ENCODE peak calls at places on chromosomes 13 and 19, in five cellular contexts. P is fibroblast of lung, G is PC-3, V is mammary epithelial cell, B is GM23248. H is an unnamed sample.

GRCh38 chr19:12527034-12527836 is 24.0 kb downstream of the ZNF564 start:
- DNase-seq in V (peak), P (peak), G (peak), B (peak), H (peak)

GRCh38 chr19:5143471-5144411 is 174.8 kb downstream of the KDM4B start:
- DNase-seq in V (no peak), G (no peak), P (no peak), B (no peak), H (no peak)

GRCh38 chr19:38730731-38731589 is 13.3 kb downstream of the CAPN12 start:
- DNase-seq in P (no peak), B (no peak), V (no peak), G (no peak), H (no peak)

GRCh38 chr13:102191951-102192461 is 209.8 kb downstream of the FGF14 start:
- DNase-seq in V (peak), B (peak), G (peak), P (peak), H (peak)

GRCh38 chr13:61136101-61136500 is 279.5 kb downstream of the PCDH20 start:
- DNase-seq in P (peak), B (no peak), G (no peak), V (no peak), H (no peak)

GRCh38 chr19:32202244-32202643 is 143.2 kb upstream of the ZNF507 start:
- DNase-seq in B (no peak), V (no peak), P (no peak), G (no peak), H (no peak)

GRCh38 chr19:5147971-5148793 is 179.3 kb downstream of the KDM4B start:
- DNase-seq in B (peak), G (no peak), P (no peak), V (no peak), H (no peak)

GRCh38 chr19:47021536-47022139 is 2.0 kb downstream of the NPAS1 start:
- DNase-seq in G (no peak), V (no peak), B (peak), P (no peak), H (no peak)

GRCh38 chr13:98098511-98098910 is 44.4 kb upstream of the FARP1 start:
- DNase-seq in P (peak), G (no peak), B (peak), V (no peak), H (peak)

GRCh38 chr19:4360641-4361151 is 17.3 kb downstream of the MPND start:
- DNase-seq in P (peak), G (no peak), V (no peak), B (no peak), H (no peak)

GRCh38 chr13:44313674-44314073 is 60.0 kb upstream of the SERP2 start:
- DNase-seq in B (peak), P (peak), V (peak), G (peak), H (peak)

GRCh38 chr13:40626566-40626965 is 39.9 kb downstream of the FOXO1 start:
- DNase-seq in V (no peak), P (no peak), B (no peak), G (no peak), H (no peak)

GRCh38 chr13:90461398-90461797 is 886.1 kb upstream of the MIR17HG start:
- DNase-seq in P (no peak), B (no peak), V (no peak), G (no peak), H (no peak)

GRCh38 chr19:50520822-50521465 is 7.2 kb upstream of the ASPDH start:
- DNase-seq in P (no peak), V (no peak), B (no peak), G (no peak), H (no peak)

GRCh38 chr19:39533791-39534190 is 1.1 kb upstream of the EID2B start:
- DNase-seq in B (no peak), G (no peak), P (no peak), V (no peak), H (no peak)

DNA sequence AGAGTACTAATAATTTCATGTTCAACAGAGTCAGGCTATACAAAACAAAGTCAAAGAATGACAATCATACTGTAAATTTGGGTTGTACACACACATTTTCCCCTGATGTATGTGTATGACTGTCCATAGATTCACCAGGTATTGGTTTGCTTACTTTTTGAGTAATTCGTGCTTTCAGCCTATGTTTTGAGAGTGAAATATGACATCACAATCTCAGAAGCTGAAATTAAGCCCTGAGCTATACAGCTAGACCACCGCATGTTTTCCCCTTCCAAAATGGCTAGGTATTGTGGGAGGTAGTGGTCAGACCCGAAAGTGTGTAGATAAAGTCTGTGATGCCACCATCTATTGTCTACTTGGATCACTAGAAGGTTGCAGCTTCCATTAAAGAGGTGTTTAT is 102.8 kb downstream of the KATNAL1 start:
- DNase-seq in P (no peak), G (no peak), B (no peak), V (no peak), H (no peak)
- H2AFZ ChIP-seq in P (no peak), G (no peak), B (no peak), V (no peak), H (no peak)

DNA sequence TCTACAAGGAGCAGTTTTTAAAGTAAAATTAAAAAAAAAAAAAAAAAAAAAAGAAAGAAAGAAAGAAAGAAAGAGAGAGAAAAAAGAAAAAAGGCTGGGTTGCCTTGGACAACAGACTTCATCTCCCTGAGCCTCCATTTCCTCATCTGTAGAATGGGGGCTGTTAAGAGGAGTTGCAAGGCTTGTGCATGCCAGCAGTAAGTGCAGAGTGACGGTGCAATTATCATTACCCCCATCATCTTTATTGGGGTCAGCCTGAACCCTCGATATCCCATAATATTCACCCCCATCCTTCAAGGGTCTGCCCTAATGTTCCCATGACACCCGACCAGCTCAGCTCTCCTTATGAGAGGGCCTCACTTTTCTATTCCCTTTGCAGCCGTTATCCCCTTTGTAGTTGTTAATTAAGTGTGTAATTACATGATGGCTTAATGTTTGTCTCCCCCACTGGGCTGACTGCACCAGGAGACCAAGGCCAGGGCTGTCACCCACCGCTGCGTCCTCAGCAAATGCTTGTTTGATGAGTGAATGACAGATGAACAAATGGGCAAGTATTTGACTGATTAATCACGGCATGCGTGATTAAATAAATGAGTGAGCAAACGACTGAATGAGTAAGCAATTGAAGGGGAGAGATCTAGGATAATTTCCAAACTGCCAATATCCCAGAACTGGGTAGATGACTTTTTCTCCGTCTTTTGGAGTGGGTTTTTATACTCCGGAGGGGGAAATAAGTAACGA is 10.1 kb downstream of the FOSB start:
- DNase-seq in P (no peak), V (no peak), G (peak), B (peak), H (peak)
- H2AFZ ChIP-seq in P (no peak), V (peak), G (no peak), B (peak), H (no peak)

DNA sequence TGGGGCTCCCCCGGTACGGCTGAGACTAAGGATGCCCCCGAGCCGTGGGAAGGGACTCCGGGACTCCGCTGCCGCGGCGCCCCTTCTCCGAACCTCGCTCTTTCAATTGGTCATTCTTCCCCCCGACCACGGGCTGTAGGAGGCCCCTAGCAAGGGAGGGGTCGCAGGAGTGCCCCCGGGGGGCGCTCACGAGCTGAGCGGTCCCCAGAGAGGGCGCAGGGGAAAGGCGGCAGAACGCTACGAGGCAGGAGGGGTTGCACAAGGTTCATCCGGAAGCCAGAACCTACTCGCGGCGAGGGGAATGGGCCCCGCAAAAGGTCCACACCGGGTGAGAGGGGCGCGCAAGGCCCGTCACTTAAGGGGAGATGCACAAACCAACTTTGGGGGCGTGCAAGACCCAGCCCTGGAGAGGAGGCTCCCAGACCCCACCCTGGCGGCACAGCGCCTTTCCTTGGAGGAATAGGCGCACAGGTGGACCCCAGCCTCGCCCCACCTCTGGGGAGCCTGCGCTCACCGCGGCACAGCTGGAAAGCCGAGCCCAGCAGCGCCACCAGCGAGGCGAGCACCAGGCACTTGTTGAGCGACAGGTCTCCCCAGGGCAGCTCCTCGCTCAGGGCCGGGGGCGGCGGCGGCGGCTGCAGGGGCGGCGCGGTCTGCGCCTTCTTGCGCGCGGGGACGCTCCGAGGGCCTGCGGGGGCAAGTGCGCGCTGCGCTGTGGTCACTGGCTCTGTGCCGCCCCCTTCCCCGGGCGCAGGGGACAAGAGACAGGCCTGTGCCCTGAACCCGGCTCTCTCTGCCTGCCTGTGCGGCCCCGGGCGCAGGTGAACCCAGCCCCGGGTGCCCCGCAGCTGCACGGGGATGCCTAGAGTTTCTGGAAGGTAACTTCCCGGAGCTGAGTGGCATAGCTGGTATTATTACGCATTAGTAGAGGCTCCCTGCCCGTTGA is 2.8 kb downstream of the JSRP1 start:
- DNase-seq in P (no peak), V (no peak), B (no peak), G (no peak), H (no peak)
- H2AFZ ChIP-seq in P (no peak), V (no peak), B (no peak), G (no peak), H (peak)

GRCh38 chr13:24148414-24149305 is 11.9 kb upstream of the SPATA13 start:
- DNase-seq in B (peak), P (peak), G (peak), V (peak), H (peak)
- H2AFZ ChIP-seq in B (peak), P (peak), G (peak), V (peak), H (peak)

DNA sequence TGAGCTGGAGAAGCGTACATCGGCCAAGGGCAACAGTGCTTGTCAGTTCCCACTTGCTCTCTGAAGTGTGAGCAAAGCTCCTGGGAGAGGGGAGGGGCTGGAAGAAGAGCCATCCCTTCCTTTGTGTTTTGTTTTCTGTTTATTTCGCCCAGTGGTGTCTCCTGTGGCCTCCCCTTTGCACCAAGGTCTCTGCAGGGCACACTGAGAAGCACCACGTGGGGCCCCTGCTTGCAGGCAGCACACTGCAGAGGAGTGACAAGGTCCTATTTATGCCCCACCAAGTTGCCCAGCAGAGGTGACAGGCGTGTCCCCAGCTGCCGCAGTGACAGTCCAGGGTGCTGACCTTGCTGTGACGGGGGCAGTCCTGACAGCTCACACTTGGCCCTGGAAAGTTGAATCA is 24.0 kb downstream of the GRIN2D start:
- DNase-seq in V (no peak), G (no peak), B (no peak), P (no peak), H (no peak)
- H2AFZ ChIP-seq in V (no peak), G (no peak), B (no peak), P (no peak), H (no peak)